ENCODE peak calls at places on chromosomes 2 and 18, in nine cellular contexts. A is astrocyte, P is cardiac fibroblast, B is kidney, O is A549, Q is AG10803, M is coronary artery, X is tibial artery, K is suprapubic skin. S is an unnamed sample.

GRCh38 chr2:6054394-6054732 is 362.2 kb downstream of the SOX11 start:
- DNase-seq in A (no peak), P (no peak), B (no peak), O (no peak), Q (no peak), M (no peak), X (no peak), K (no peak), S (no peak)

GRCh38 chr2:59888015-59888414 is 665.4 kb downstream of the BCL11A start:
- DNase-seq in A (no peak), P (no peak), B (no peak), O (no peak), Q (no peak), M (no peak), X (no peak), K (no peak), S (no peak)

GRCh38 chr18:76545433-76546281 is 50.6 kb upstream of the ZNF516 start:
- DNase-seq in A (no peak), P (no peak), B (no peak), O (no peak), Q (peak; percentile 41), M (no peak), X (no peak), K (no peak), S (peak; percentile 49)

GRCh38 chr2:56741601-56742102 is 557.9 kb downstream of the CCDC85A start:
- DNase-seq in A (peak; percentile 97), P (peak; percentile 96), B (no peak), O (peak; percentile 84), Q (peak; percentile 93), M (peak; percentile 72), X (peak; percentile 24), K (no peak), S (peak; percentile 87)

GRCh38 chr2:241354668-241355658 is 1.1 kb upstream of the FARP2 start:
- DNase-seq in A (peak; percentile 52), P (peak; percentile 63), B (peak; percentile 96), O (peak; percentile 46), Q (peak; percentile 62), M (peak; percentile 91), X (peak; percentile 88), K (peak; percentile 91), S (peak; percentile 91)

GRCh38 chr2:200136655-200137054 is 169.8 kb upstream of the SPATS2L start:
- DNase-seq in A (no peak), P (no peak), B (no peak), O (no peak), Q (no peak), M (no peak), X (no peak), K (no peak), S (no peak)

GRCh38 chr2:100982431-100982861 is 19.6 kb upstream of the RPL31 start:
- DNase-seq in A (no peak), P (no peak), B (no peak), O (no peak), Q (no peak), M (no peak), X (no peak), K (no peak), S (no peak)

GRCh38 chr18:71249791-71250190 is 960.9 kb downstream of the SOCS6 start:
- DNase-seq in A (no peak), P (no peak), B (no peak), O (no peak), Q (no peak), M (no peak), X (no peak), K (no peak), S (no peak)

GRCh38 chr2:172655091-172655837 is 80.4 kb upstream of the RAPGEF4 start:
- DNase-seq in A (peak; percentile 94), P (peak; percentile 82), B (no peak), O (no peak), Q (peak; percentile 86), M (no peak), X (no peak), K (no peak), S (no peak)

GRCh38 chr2:200617089-200618050 is 31.6 kb downstream of the AOX1 start:
- DNase-seq in A (no peak), P (peak; percentile 48), B (no peak), O (no peak), Q (peak; percentile 76), M (no peak), X (no peak), K (no peak), S (no peak)

GRCh38 chr2:216423071-216423470 is 10.8 kb downstream of the SMARCAL1 start:
- DNase-seq in A (no peak), P (no peak), B (no peak), O (no peak), Q (no peak), M (no peak), X (no peak), K (no peak), S (no peak)

GRCh38 chr2:128262315-128263253 is 56.1 kb downstream of the HS6ST1 start:
- DNase-seq in A (no peak), P (no peak), B (no peak), O (no peak), Q (no peak), M (peak; percentile 56), X (no peak), K (peak; percentile 71), S (peak; percentile 78)

GRCh38 chr2:152411154-152411553 is 76.2 kb downstream of the FMNL2 start:
- DNase-seq in A (no peak), P (no peak), B (no peak), O (no peak), Q (no peak), M (no peak), X (no peak), K (no peak), S (no peak)

GRCh38 chr2:61605245-61605644 is 67.1 kb upstream of the XPO1 start:
- DNase-seq in A (no peak), P (no peak), B (no peak), O (no peak), Q (no peak), M (no peak), X (no peak), K (no peak), S (no peak)

DNA sequence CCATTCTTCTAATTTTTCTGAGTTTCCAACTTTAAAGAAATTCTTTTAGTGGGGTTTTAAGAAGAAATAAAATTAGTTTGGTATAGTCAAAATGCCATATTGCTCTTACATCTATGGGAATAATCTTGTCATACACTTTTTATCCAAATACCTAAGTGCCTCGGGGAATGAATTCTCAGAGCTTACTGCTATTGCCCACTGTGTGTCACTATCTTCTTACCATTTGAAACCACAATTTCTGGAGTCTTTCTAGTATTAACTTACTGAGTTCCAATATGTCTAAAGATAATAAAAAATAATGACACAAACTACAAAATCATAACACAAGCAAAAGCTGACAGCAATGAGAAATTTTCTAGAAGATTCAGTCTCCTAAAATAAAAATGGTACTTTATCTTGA is 23.7 kb upstream of the DNAH6 start:
- DNase-seq in A (no peak), P (no peak), B (no peak), O (no peak), Q (peak; percentile 40), M (no peak), X (no peak), K (no peak), S (no peak)
- TF ChIP-seq CTCF in A (peak; percentile 19), P (no peak), B (no peak), O (peak; percentile 28), Q (peak; percentile 51), M (no peak), X (no peak), K (no peak), S (peak; percentile 36)

GRCh38 chr2:105296017-105296611 is 33.4 kb downstream of the TGFBRAP1 start:
- DNase-seq in A (no peak), P (no peak), B (no peak), O (no peak), Q (no peak), M (no peak), X (no peak), K (no peak), S (no peak)

GRCh38 chr2:105297211-105297610 is 32.3 kb downstream of the TGFBRAP1 start:
- DNase-seq in A (no peak), P (no peak), B (no peak), O (no peak), Q (no peak), M (no peak), X (no peak), K (no peak), S (no peak)

GRCh38 chr2:105294046-105294445 is 35.5 kb downstream of the TGFBRAP1 start:
- DNase-seq in A (no peak), P (no peak), B (no peak), O (no peak), Q (no peak), M (no peak), X (no peak), K (no peak), S (no peak)

GRCh38 chr2:105291981-105292380 is 37.6 kb downstream of the TGFBRAP1 start:
- DNase-seq in A (peak; percentile 10), P (no peak), B (no peak), O (no peak), Q (peak; percentile 53), M (no peak), X (no peak), K (no peak), S (no peak)

GRCh38 chr2:105294844-105295481 is 34.6 kb downstream of the TGFBRAP1 start:
- DNase-seq in A (peak; percentile 60), P (peak; percentile 74), B (no peak), O (peak; percentile 58), Q (peak; percentile 75), M (peak; percentile 56), X (no peak), K (no peak), S (no peak)
- TF ChIP-seq CTCF in A (peak; percentile 63), P (peak; percentile 69), B (peak; percentile 54), O (peak; percentile 49), Q (peak; percentile 76), M (no peak), X (no peak), K (peak; percentile 10), S (peak; percentile 72)

GRCh38 chr2:33123216-33123615 is 176.5 kb downstream of the LTBP1 start:
- DNase-seq in A (peak; percentile 64), P (peak; percentile 57), B (no peak), O (no peak), Q (no peak), M (no peak), X (no peak), K (no peak), S (no peak)

GRCh38 chr2:33129661-33130447 is 183.1 kb downstream of the LTBP1 start:
- DNase-seq in A (no peak), P (peak; percentile 68), B (no peak), O (no peak), Q (no peak), M (no peak), X (no peak), K (no peak), S (no peak)

GRCh38 chr2:33129261-33129660 is 182.5 kb downstream of the LTBP1 start:
- DNase-seq in A (no peak), P (peak; percentile 39), B (no peak), O (no peak), Q (peak; percentile 34), M (no peak), X (no peak), K (no peak), S (no peak)

GRCh38 chr2:33126973-33127372 is 180.2 kb downstream of the LTBP1 start:
- DNase-seq in A (peak; percentile 56), P (peak; percentile 81), B (no peak), O (no peak), Q (peak; percentile 68), M (no peak), X (peak; percentile 56), K (no peak), S (no peak)

GRCh38 chr2:33126552-33126951 is 179.8 kb downstream of the LTBP1 start:
- DNase-seq in A (no peak), P (no peak), B (no peak), O (no peak), Q (no peak), M (no peak), X (no peak), K (no peak), S (no peak)
- TF ChIP-seq CTCF in A (no peak), P (peak; percentile 27), B (no peak), O (no peak), Q (peak; percentile 12), M (no peak), X (no peak), K (no peak), S (peak; percentile 30)

GRCh38 chr2:73939419-73939818 is 12.7 kb downstream of the DGUOK start:
- DNase-seq in A (peak; percentile 65), P (peak; percentile 65), B (no peak), O (no peak), Q (peak; percentile 81), M (no peak), X (no peak), K (no peak), S (no peak)
- TF ChIP-seq CTCF in A (no peak), P (no peak), B (peak; percentile 22), O (no peak), Q (peak; percentile 31), M (no peak), X (no peak), K (no peak), S (no peak)

S was measured in osteocyte.